ENCODE peak calls at places on chromosomes 1 and 21, in four cellular contexts. S, Z, J and G are unnamed samples.

GRCh38 chr1:212217633-212218032 is 67.6 kb upstream of the PPP2R5A start:
- DNase-seq in S (no peak), Z (no peak), J (no peak), G (no peak)

GRCh38 chr1:86914998-86915736 is 732 bp downstream of the HS2ST1 start:
- DNase-seq in J (peak; percentile 90), S (peak; percentile 70), Z (peak; percentile 33), G (peak; percentile 88)

GRCh38 chr1:176696109-176696508 is 233.1 kb downstream of the PAPPA2 start:
- DNase-seq in S (no peak), Z (no peak), J (peak; percentile 78), G (no peak)

GRCh38 chr1:85815906-85816305 is 107.7 kb upstream of the ZNHIT6 start:
- DNase-seq in J (no peak), Z (peak; percentile 28), S (no peak), G (no peak)

GRCh38 chr1:15243275-15244043 is 3.6 kb upstream of the FHAD1 start:
- DNase-seq in Z (no peak), J (no peak), S (no peak), G (peak; percentile 72)

GRCh38 chr1:32538887-32539583 is at the start of gene ZBTB8A:
- DNase-seq in Z (peak; percentile 18), S (peak; percentile 79), J (peak; percentile 77), G (no peak)

GRCh38 chr1:92096317-92096716 is 16.2 kb downstream of the BTBD8 start:
- DNase-seq in J (no peak), S (no peak), Z (no peak), G (no peak)

GRCh38 chr1:110190282-110190929 is 19.7 kb upstream of the KCNC4 start:
- DNase-seq in J (no peak), Z (peak; percentile 43), S (peak; percentile 52), G (no peak)

GRCh38 chr21:27519357-27519756 is 552.5 kb upstream of the ADAMTS5 start:
- DNase-seq in J (no peak), Z (no peak), S (no peak), G (no peak)

GRCh38 chr1:38589036-38589435 is 270.5 kb downstream of the RRAGC start:
- DNase-seq in Z (peak; percentile 56), J (no peak), S (peak; percentile 67), G (peak; percentile 70)

GRCh38 chr1:161962094-161962887 is 61.4 kb downstream of the OLFML2B start:
- DNase-seq in S (peak; percentile 86), J (peak; percentile 74), Z (no peak), G (no peak)

GRCh38 chr1:221742555-221743415 is 896 bp upstream of the DUSP10 start:
- DNase-seq in S (no peak), Z (peak; percentile 94), J (peak; percentile 95), G (no peak)

GRCh38 chr1:97192872-97193572 is 471.4 kb downstream of the PTBP2 start:
- DNase-seq in S (no peak), Z (no peak), J (peak; percentile 9), G (no peak)

GRCh38 chr1:46646331-46646730 is 21.8 kb downstream of the ATPAF1 start:
- DNase-seq in Z (no peak), J (no peak), S (no peak), G (no peak)

GRCh38 chr1:37158113-37158749 is 123.9 kb upstream of the GRIK3 start:
- DNase-seq in J (no peak), S (no peak), Z (no peak), G (peak; percentile 22)

GRCh38 chr1:226201029-226201593 is 14.6 kb upstream of the ACBD3 start:
- DNase-seq in Z (no peak), S (peak; percentile 55), J (peak; percentile 72), G (no peak)

GRCh38 chr1:93552751-93553455 is 105.0 kb downstream of the FNBP1L start:
- DNase-seq in S (peak; percentile 67), J (no peak), Z (peak; percentile 50), G (no peak)

GRCh38 chr21:34819357-34819999 is 150.7 kb downstream of the CLIC6 start:
- DNase-seq in Z (no peak), S (no peak), J (peak; percentile 67), G (no peak)

GRCh38 chr1:15736035-15736665 is at the start of gene SLC25A34:
- DNase-seq in Z (peak; percentile 83), S (no peak), J (no peak), G (no peak)

GRCh38 chr1:10730985-10731384 is 65.5 kb downstream of the CASZ1 start:
- DNase-seq in S (no peak), J (peak; percentile 23), Z (no peak), G (no peak)

GRCh38 chr1:43312638-43313515 is 12.1 kb downstream of the TIE1 start:
- DNase-seq in J (no peak), Z (no peak), S (no peak), G (no peak)

GRCh38 chr1:234091065-234091401 is 186.6 kb downstream of the SLC35F3 start:
- DNase-seq in J (no peak), Z (no peak), S (no peak), G (no peak)

GRCh38 chr1:214920337-214920736 is 162.2 kb upstream of the KCNK2 start:
- DNase-seq in S (no peak), Z (no peak), J (peak; percentile 78), G (no peak)

GRCh38 chr1:204408074-204408507 is 3.5 kb downstream of the PPP1R15B start:
- DNase-seq in J (no peak), S (peak; percentile 72), Z (peak; percentile 76), G (no peak)

GRCh38 chr1:41456847-41457540 is 27.5 kb downstream of the EDN2 start:
- DNase-seq in S (no peak), J (no peak), Z (no peak), G (no peak)

GRCh38 chr1:3469104-3469848 is 14.8 kb downstream of the ARHGEF16 start:
- DNase-seq in Z (peak; percentile 11), S (no peak), J (no peak), G (no peak)

GRCh38 chr1:8374356-8374755 is 56.4 kb downstream of the SLC45A1 start:
- DNase-seq in S (no peak), Z (no peak), J (no peak), G (no peak)
- H3K27ac ChIP-seq in S (peak overlapping the region; percentile 76), Z (peak overlapping the region; percentile 94), J (no peak overlapping the region), G (peak overlapping the region; percentile 82)

DNA sequence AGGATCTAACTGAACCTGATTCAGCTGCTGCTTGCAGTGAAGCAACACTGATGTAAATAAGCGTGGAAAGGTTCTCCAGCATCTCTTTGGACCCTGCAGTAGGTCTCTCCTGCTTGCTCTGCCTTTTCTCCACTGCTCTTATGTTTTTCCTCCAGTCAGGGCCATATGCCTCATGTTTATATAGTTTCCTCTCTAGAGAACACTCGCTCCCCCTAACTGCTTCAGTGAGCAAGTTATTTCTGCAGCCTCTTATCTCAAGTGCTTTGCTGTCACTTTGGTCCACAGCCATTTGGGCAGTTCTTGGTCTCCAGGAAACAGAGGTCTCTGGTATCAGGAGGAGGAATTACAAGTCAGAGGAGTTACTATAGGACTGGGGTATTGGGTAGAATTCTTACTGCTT is 5.3 kb downstream of the PRUNE1 start:
- DNase-seq in S (no peak), Z (no peak), J (peak; percentile 49), G (no peak)
- H3K27ac ChIP-seq in S (no peak overlapping the region), Z (peak overlapping the region; percentile 94), J (no peak overlapping the region), G (no peak overlapping the region)

GRCh38 chr1:229694053-229694693 is 68.1 kb downstream of the URB2 start:
- DNase-seq in S (peak; percentile 98), J (peak; percentile 93), Z (peak; percentile 83), G (peak; percentile 98)
- H3K27ac ChIP-seq in S (peak overlapping the region; percentile 87), J (peak overlapping the region; percentile 63), Z (peak overlapping the region; percentile 67), G (peak overlapping the region; percentile 28)

DNA sequence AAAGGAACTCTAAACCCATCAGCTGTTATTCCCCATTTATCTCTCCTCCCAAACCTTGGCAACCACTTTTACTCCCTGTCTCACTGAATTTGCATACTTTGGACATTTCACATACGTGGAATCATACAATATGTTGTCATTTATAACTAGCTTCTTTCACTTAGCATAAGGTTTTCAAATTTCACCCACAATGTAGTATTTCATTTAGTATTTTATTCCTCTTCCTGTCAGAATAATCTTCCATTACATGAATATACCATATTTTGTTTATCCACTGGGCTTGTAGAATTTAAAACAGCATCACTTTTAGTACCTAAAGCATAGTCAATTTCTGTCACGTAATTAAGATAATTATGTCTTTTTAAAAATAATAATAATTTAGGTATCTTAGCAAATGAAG is 55.5 kb upstream of the POU2F1 start:
- DNase-seq in J (no peak), S (no peak), Z (no peak), G (no peak)
- H3K27ac ChIP-seq in J (no peak overlapping the region), S (no peak overlapping the region), Z (no peak overlapping the region), G (no peak overlapping the region)

GRCh38 chr1:8641317-8641997 is 176.0 kb downstream of the RERE start:
- DNase-seq in Z (no peak), S (peak; percentile 52), J (no peak), G (no peak)
- H3K27ac ChIP-seq in Z (peak overlapping the region; percentile 7), S (peak overlapping the region; percentile 25), J (no peak overlapping the region), G (no peak overlapping the region)

DNA sequence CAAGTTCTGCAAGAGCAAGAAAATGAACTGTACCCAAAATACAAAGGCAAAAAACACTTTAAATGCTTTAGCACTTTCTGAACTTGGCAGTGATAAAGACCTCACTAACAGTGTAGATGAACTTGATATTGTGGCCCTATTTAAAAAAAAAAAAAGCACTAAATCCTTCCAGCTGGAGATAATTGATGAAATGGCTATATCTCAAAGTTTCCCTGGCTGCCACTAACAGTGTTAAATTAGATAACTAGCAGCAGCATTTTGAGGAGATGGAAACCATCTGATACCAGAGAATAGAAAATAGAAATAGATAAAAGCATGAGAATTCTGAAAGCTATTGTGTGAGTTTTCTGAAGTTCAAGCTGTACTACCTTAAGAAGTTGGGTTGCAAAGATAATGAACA is 317.2 kb downstream of the RWDD3 start:
- DNase-seq in S (no peak), J (no peak), Z (no peak), G (no peak)
- H3K27ac ChIP-seq in S (no peak overlapping the region), J (no peak overlapping the region), Z (no peak overlapping the region), G (no peak overlapping the region)

DNA sequence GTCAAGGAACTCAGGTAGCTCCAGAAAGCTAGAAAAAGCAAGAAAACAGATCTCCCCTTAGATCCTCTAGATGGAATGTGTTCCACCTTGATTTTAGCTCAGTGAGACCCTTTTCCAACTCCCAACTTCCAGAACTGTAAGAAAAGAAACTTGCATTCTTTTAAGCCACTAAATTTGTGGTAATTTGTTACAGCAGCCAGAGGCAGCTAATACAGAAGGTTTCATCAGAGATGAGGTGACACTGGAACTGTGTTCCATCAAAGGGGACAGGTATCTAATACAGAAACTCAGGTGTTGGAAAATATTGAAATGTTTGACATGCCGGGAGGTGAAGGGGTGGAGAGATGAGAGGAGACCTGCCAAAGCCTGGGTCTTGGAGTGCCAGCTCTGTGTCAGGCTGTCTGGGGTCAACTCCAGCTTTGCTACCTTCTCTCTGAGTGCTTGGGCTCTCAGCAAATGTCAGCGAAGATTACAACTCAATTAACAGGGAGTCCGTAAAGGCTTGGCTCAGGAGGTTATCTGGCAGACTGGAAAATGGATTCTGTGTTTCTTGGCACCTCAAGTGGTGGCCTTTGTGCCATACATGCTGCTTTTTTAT is 71.3 kb downstream of the PLPP3 start:
- DNase-seq in J (no peak), S (no peak), Z (peak; percentile 16), G (no peak)
- H3K27ac ChIP-seq in J (no peak overlapping the region), S (no peak overlapping the region), Z (peak overlapping the region; percentile 83), G (peak overlapping the region; percentile 28)